ENCODE peak calls at places on chromosomes 16 and 17, in six cellular contexts. Q is H1, G is body of pancreas, S is pancreas, J is suprapubic skin, W is mesendoderm. Y is an unnamed sample. For H3K4me1, the result is how much of the 10 kb centered on the place peaks cover.

GRCh38 chr16:17416461-17417221 is 54.1 kb downstream of the XYLT1 start:
- DNase-seq in Q (no peak), G (peak), S (no peak), J (no peak), W (peak), Y (peak)

GRCh38 chr16:67672739-67673662 is 6.4 kb downstream of the C16orf86 start:
- DNase-seq in Q (no peak), G (peak), S (no peak), J (no peak), W (peak), Y (peak)

GRCh38 chr16:47156816-47157215 is 13.1 kb upstream of the NETO2 start:
- DNase-seq in Q (no peak), G (no peak), S (no peak), J (no peak), W (no peak), Y (no peak)

GRCh38 chr16:8764486-8765250 is 32.8 kb downstream of the TMEM186 start:
- DNase-seq in Q (no peak), G (no peak), S (no peak), J (no peak), W (peak), Y (no peak)

GRCh38 chr16:1308036-1308976 is 1.1 kb upstream of the UBE2I start:
- DNase-seq in Q (no peak), G (no peak), S (no peak), J (no peak), W (peak), Y (no peak)

GRCh38 chr17:79320331-79320730 is 245.7 kb downstream of the ENGASE start:
- DNase-seq in Q (no peak), G (no peak), S (peak), J (no peak), W (no peak), Y (no peak)

GRCh38 chr16:35599429-35600165 is 2140.2 kb downstream of the TP53TG3F start:
- DNase-seq in Q (no peak), G (no peak), S (no peak), J (no peak), W (no peak), Y (no peak)

GRCh38 chr17:39359994-39360393 is 41.4 kb downstream of the FBXL20 start:
- DNase-seq in Q (no peak), G (no peak), S (no peak), J (no peak), W (no peak), Y (no peak)

GRCh38 chr17:48773245-48773644 is 43.8 kb downstream of the TTLL6 start:
- DNase-seq in Q (no peak), G (no peak), S (no peak), J (no peak), W (no peak), Y (no peak)

GRCh38 chr16:47884131-47884725 is 271.6 kb downstream of the ABCC12 start:
- DNase-seq in Q (no peak), G (no peak), S (no peak), J (no peak), W (peak), Y (no peak)

GRCh38 chr17:75590849-75591721 is 3.5 kb downstream of the MYO15B start:
- DNase-seq in Q (no peak), G (no peak), S (no peak), J (no peak), W (no peak), Y (no peak)

GRCh38 chr17:1455291-1455747 is 713 bp downstream of the CRK start:
- DNase-seq in Q (no peak), G (peak), S (peak), J (peak), W (peak), Y (peak)

GRCh38 chr16:8924214-8924613 is 39.5 kb downstream of the USP7 start:
- DNase-seq in Q (no peak), G (peak), S (no peak), J (no peak), W (no peak), Y (no peak)

GRCh38 chr16:24070851-24071250 is 185.3 kb upstream of the CACNG3 start:
- DNase-seq in Q (peak), G (peak), S (no peak), J (no peak), W (peak), Y (no peak)

GRCh38 chr16:9484901-9485300 is 393.5 kb downstream of the HAPSTR1 start:
- DNase-seq in Q (no peak), G (no peak), S (no peak), J (no peak), W (no peak), Y (no peak)

GRCh38 chr16:5867250-5867649 is 769.7 kb upstream of the EEF2KMT start:
- DNase-seq in Q (no peak), G (no peak), S (no peak), J (no peak), W (no peak), Y (no peak)

GRCh38 chr17:61411114-61411943 is 11.7 kb downstream of the TBX2 start:
- DNase-seq in Q (no peak), G (no peak), S (peak), J (peak), W (peak), Y (peak)

GRCh38 chr17:64025732-64026294 is 5.4 kb upstream of the ICAM2 start:
- DNase-seq in Q (peak), G (peak), S (peak), J (peak), W (peak), Y (peak)

GRCh38 chr16:68704232-68704867 is 32.7 kb upstream of the CDH1 start:
- DNase-seq in Q (peak), G (peak), S (peak), J (no peak), W (peak), Y (peak)

GRCh38 chr17:63682441-63682840 is 17.5 kb downstream of the LIMD2 start:
- DNase-seq in Q (no peak), G (no peak), S (no peak), J (no peak), W (no peak), Y (no peak)

GRCh38 chr16:89723279-89724250 is 2.2 kb downstream of the ZNF276 start:
- DNase-seq in Q (no peak), G (peak), S (peak), J (no peak), W (no peak), Y (no peak)

GRCh38 chr16:67247698-67248400 is 568 bp upstream of the FHOD1 start:
- DNase-seq in Q (no peak), G (no peak), S (no peak), J (no peak), W (no peak), Y (no peak)

GRCh38 chr16:82043680-82044584 is 8.9 kb downstream of the HSD17B2 start:
- DNase-seq in Q (no peak), G (no peak), S (no peak), J (peak), W (no peak), Y (no peak)

GRCh38 chr17:60599220-60599619 is 773 bp upstream of the PPM1D start:
- DNase-seq in Q (no peak), G (no peak), S (no peak), J (no peak), W (no peak), Y (no peak)

GRCh38 chr17:68456529-68457167 is 648 bp downstream of the WIPI1 start:
- DNase-seq in Q (peak), G (peak), S (peak), J (peak), W (peak), Y (peak)

GRCh38 chr16:19179890-19180490 is 11.9 kb downstream of the SYT17 start:
- DNase-seq in Q (no peak), G (peak), S (peak), J (no peak), W (peak), Y (peak)

GRCh38 chr17:76155988-76156661 is 15.1 kb upstream of the FOXJ1 start:
- DNase-seq in Q (no peak), G (no peak), S (no peak), J (peak), W (no peak), Y (no peak)

GRCh38 chr16:65884018-65884417 is 482.5 kb upstream of the CDH5 start:
- DNase-seq in Q (no peak), G (no peak), S (no peak), J (no peak), W (no peak), Y (no peak)

GRCh38 chr16:12763517-12763916 is 40.2 kb downstream of the CPPED1 start:
- DNase-seq in Q (no peak), G (no peak), S (no peak), J (no peak), W (peak), Y (no peak)

GRCh38 chr16:67268136-67268579 is 11.2 kb upstream of the PLEKHG4 start:
- DNase-seq in Q (no peak), G (peak), S (no peak), J (no peak), W (peak), Y (no peak)

GRCh38 chr17:59121901-59122480 is 15.3 kb upstream of the TRIM37 start:
- DNase-seq in Q (no peak), G (no peak), S (no peak), J (no peak), W (no peak), Y (no peak)

GRCh38 chr17:352421-353212 is at the start of gene RPH3AL:
- DNase-seq in Q (no peak), G (peak), S (peak), J (no peak), W (peak), Y (no peak)

GRCh38 chr17:6572997-6573396 is 16.6 kb upstream of the PITPNM3 start:
- DNase-seq in Q (no peak), G (no peak), S (no peak), J (no peak), W (no peak), Y (no peak)

GRCh38 chr16:50711862-50712567 is 18.6 kb downstream of the NOD2 start:
- DNase-seq in Q (no peak), G (peak), S (peak), J (no peak), W (no peak), Y (no peak)

GRCh38 chr17:2786176-2786881 is 9.9 kb upstream of the RAP1GAP2 start:
- DNase-seq in Q (peak), G (peak), S (peak), J (no peak), W (peak), Y (peak)
- H3K4me1 ChIP-seq in Q (under half), G (under half), S (under half), J (under half), W (under half), Y (under half)

DNA sequence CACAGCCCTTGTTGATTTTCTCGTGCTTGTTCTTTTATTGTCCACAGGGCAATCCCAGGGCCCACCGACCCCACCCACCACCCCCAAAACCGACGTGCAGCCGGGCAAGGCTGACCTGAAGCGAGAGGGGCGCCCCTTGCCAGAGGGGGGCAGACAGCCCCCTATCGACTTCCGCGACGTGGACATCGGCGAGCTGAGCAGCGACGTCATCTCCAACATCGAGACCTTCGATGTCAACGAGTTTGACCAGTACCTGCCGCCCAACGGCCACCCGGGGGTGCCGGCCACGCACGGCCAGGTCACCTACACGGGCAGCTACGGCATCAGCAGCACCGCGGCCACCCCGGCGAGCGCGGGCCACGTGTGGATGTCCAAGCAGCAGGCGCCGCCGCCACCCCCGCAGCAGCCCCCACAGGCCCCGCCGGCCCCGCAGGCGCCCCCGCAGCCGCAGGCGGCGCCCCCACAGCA is 2.7 kb downstream of the SOX9 start:
- DNase-seq in Q (no peak), G (no peak), S (no peak), J (no peak), W (no peak), Y (no peak)
- H3K4me3 ChIP-seq in Q (peak), G (peak), S (peak), J (peak), W (no peak), Y (peak)

GRCh38 chr16:73006021-73006420 is 41.9 kb downstream of the ZFHX3 start:
- DNase-seq in Q (no peak), G (no peak), S (no peak), J (no peak), W (no peak), Y (no peak)
- H3K4me1 ChIP-seq in Q (under half), G (under half), S (under half), J (under half), W (under half), Y (under half)

DNA sequence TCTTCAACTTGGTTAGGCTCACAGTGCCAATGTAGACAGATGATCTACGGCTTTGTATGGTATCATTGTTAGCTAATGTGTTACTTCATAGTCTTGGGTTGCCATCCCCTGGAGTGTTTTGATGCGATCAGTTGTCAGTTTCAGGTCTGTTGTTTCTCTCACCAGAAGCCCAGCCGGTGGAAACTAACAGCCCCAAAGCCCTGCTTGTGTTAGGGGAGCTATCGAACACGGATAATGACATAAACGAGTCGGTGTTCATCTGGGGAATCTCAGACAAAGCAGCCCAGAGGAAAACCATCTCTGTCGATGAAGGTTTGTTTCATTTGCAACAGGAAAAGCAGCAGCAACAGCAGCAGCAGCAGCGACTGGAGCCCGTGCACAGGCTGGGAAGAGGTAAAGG is 107.4 kb upstream of the ANKFN1 start:
- DNase-seq in Q (no peak), G (no peak), S (no peak), J (no peak), W (no peak), Y (peak)
- H3K4me3 ChIP-seq in Q (no peak), G (no peak), S (no peak), J (no peak), W (no peak), Y (no peak)

GRCh38 chr17:81392909-81393654 is 2.2 kb upstream of the BAHCC1 start:
- DNase-seq in Q (no peak), G (no peak), S (peak), J (no peak), W (peak), Y (no peak)
- H3K4me1 ChIP-seq in Q (under half), G (half or more), S (under half), J (half or more), W (under half), Y (half or more)